ENCODE peak calls at places on chromosome 3, in four cellular contexts. S is progenitor cell of endocrine pancreas, R is posterior cingulate gyrus, U is NCI-H345. K is an unnamed sample.

GRCh38 chr3:130084581-130084980 is 3.0 kb downstream of the ALG1L2 start:
- DNase-seq in S (no peak), R (no peak), U (no peak), K (no peak)

GRCh38 chr3:55292360-55292759 is 194.7 kb downstream of the WNT5A start:
- DNase-seq in S (no peak), R (no peak), U (peak; percentile 74), K (no peak)

GRCh38 chr3:146326875-146327543 is 76.1 kb upstream of the PLSCR4 start:
- DNase-seq in S (no peak), R (no peak), U (no peak), K (peak; percentile 45)

GRCh38 chr3:27345493-27345892 is 23.7 kb downstream of the NEK10 start:
- DNase-seq in S (no peak), R (no peak), U (no peak), K (peak; percentile 42)

GRCh38 chr3:130939753-130940152 is 45.9 kb downstream of the ATP2C1 start:
- DNase-seq in S (no peak), R (no peak), U (no peak), K (no peak)

GRCh38 chr3:58281069-58281468 is 25.0 kb upstream of the RPP14 start:
- DNase-seq in S (no peak), R (no peak), U (no peak), K (no peak)

GRCh38 chr3:157956850-157957249 is 149.4 kb downstream of the SHOX2 start:
- DNase-seq in S (no peak), R (no peak), U (no peak), K (no peak)

GRCh38 chr3:100042577-100042981 is 71.7 kb downstream of the FILIP1L start:
- DNase-seq in S (no peak), R (no peak), U (no peak), K (no peak)

GRCh38 chr3:66816110-66816761 is 181.9 kb upstream of the KBTBD8 start:
- DNase-seq in S (no peak), R (no peak), U (peak; percentile 47), K (peak; percentile 55)